ENCODE peak calls at places on chromosomes 3 and 15, in four cellular contexts. F is right cardiac atrium, U is NCI-H226, Z is fibroblast of lung. R is an unnamed sample.
A peak's percentile ranks its signal among the peaks of the same experiment; 100 is the strongest.

GRCh38 chr3:61578667-61579367 is 17.4 kb downstream of the PTPRG start:
- DNase-seq in F (no peak), U (no peak), Z (no peak), R (no peak)

GRCh38 chr15:44794072-44794471 is 57.7 kb downstream of the TRIM69 start:
- DNase-seq in F (no peak), U (no peak), Z (no peak), R (no peak)

GRCh38 chr15:22795206-22796063 is 9.0 kb downstream of the NIPA1 start:
- DNase-seq in F (no peak), U (no peak), Z (no peak), R (peak; percentile 41)

GRCh38 chr15:31228980-31229826 is 97.4 kb upstream of the KLF13 start:
- DNase-seq in F (peak; percentile 70), U (no peak), Z (no peak), R (no peak)

GRCh38 chr3:97504463-97504862 is 260.1 kb upstream of the ARL6 start:
- DNase-seq in F (no peak), U (no peak), Z (no peak), R (no peak)

GRCh38 chr3:13281657-13282527 is 138.2 kb downstream of the NUP210 start:
- DNase-seq in F (peak; percentile 79), U (peak; percentile 30), Z (no peak), R (no peak)

GRCh38 chr15:101127503-101128076 is 124.3 kb downstream of the CHSY1 start:
- DNase-seq in F (peak; percentile 89), U (peak; percentile 94), Z (peak; percentile 97), R (peak; percentile 81)

GRCh38 chr3:127431066-127431465 is 143.2 kb upstream of the PRR20G start:
- DNase-seq in F (no peak), U (no peak), Z (no peak), R (no peak)

GRCh38 chr3:15246186-15246585 is 40.1 kb downstream of the CAPN7 start:
- DNase-seq in F (no peak), U (no peak), Z (no peak), R (no peak)

GRCh38 chr3:191120447-191121304 is 78.4 kb upstream of the OSTN start:
- DNase-seq in F (no peak), U (no peak), Z (no peak), R (no peak)

GRCh38 chr15:81939604-81940440 is 106.0 kb downstream of the MEX3B start:
- DNase-seq in F (no peak), U (peak; percentile 17), Z (peak; percentile 80), R (no peak)

R was measured in Right ventricle myocardium inferior.